ENCODE peak calls at places on chromosomes 5 and 9, in seven cellular contexts. E is PC-9, J is astrocyte, G is GM12878, R is neural progenitor cell, B is hepatocyte, Y is mammary epithelial cell. N is an unnamed sample.

GRCh38 chr5:15420201-15420600 is 79.8 kb upstream of the FBXL7 start:
- DNase-seq in E (no peak), J (no peak), G (no peak), R (no peak), B (no peak), Y (no peak), N (no peak)

GRCh38 chr9:137795156-137795666 is 82.4 kb upstream of the CACNA1B start:
- DNase-seq in E (no peak), J (no peak), G (no peak), R (no peak), B (no peak), Y (no peak), N (no peak)

GRCh38 chr9:121582641-121583040 is 68.8 kb upstream of the DAB2IP start:
- DNase-seq in E (no peak), J (no peak), G (no peak), R (no peak), B (no peak), Y (no peak), N (no peak)

GRCh38 chr5:54696931-54697330 is 179.4 kb downstream of the SNX18 start:
- DNase-seq in E (no peak), J (no peak), G (no peak), R (no peak), B (peak), Y (no peak), N (no peak)

GRCh38 chr5:11619339-11620028 is 284.8 kb downstream of the CTNND2 start:
- DNase-seq in E (no peak), J (peak), G (no peak), R (peak), B (peak), Y (no peak), N (no peak)

GRCh38 chr9:94929373-94929764 is 202.9 kb downstream of the AOPEP start:
- DNase-seq in E (peak), J (peak), G (no peak), R (no peak), B (no peak), Y (no peak), N (no peak)

GRCh38 chr5:108481355-108481931 is 99.5 kb upstream of the FBXL17 start:
- DNase-seq in E (no peak), J (no peak), G (peak), R (peak), B (peak), Y (peak), N (peak)

GRCh38 chr9:120242397-120242796 is 337.6 kb downstream of the CDK5RAP2 start:
- DNase-seq in E (no peak), J (no peak), G (no peak), R (no peak), B (no peak), Y (no peak), N (no peak)

GRCh38 chr5:48192-48591 is 43.8 kb upstream of the PLEKHG4B start:
- DNase-seq in E (no peak), J (no peak), G (no peak), R (no peak), B (no peak), Y (no peak), N (no peak)

GRCh38 chr5:40184-40583 is 51.8 kb upstream of the PLEKHG4B start:
- DNase-seq in E (no peak), J (no peak), G (no peak), R (no peak), B (no peak), Y (no peak), N (no peak)

DNA sequence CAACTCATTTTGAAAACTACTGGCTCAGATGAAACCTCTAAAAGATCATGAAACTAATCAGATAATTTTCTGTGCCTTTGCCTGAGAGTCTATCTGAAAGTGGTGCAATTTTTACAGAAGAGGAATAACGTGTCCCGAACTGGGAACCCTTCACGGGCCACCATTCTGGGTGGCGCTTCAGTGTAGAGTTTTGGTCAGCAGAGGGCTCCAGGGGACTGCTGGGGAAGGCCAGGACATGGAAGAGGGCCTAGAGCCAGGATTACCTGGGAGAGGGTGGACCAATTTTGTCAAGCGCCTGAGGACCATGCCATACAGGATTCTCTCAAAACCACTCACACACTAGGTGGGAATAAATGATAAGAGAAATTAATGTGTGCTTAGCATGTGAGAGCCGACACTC is 49.7 kb upstream of the PLEKHG4B start:
- DNase-seq in E (peak), J (no peak), G (no peak), R (peak), B (no peak), Y (peak), N (no peak)
- H2AFZ ChIP-seq in E (no peak), J (no peak), G (no peak), R (no peak), B (no peak), Y (no peak), N (no peak)

DNA sequence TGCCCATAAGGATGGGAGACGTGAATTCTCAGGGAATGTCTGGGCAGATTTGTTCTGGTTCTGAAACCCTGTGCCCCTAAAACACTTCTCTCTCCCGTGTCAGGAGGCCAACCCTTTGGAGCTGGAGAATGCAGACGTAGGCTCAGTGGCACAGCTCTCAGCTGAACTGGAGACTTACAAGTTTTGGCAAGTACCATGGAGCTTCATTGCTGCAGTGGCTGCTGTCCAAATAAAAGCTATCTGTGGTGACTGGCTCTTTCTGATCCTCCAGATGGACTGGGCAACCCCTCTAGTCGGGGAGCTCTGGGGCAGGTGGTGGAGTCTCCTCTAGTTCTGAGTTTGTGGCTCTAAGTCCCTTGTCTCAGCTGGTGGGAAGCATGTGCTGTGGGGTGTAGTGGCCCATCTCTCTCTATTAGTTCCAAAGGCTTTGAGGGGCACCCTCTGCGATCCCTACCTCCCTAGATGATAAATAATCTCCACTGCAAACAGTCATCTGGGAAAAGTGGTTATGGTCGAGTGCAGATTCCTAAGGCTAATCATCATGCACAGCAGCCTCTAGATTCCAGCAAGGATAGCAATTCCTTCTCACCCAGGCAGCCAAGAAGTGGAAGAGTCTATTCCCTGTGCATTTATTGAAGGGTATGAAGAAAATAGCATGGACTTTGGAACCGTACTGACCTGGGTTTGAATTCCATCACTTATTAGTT is 204.2 kb upstream of the KLF4 start:
- DNase-seq in E (no peak), J (peak), G (no peak), R (no peak), B (no peak), Y (peak), N (peak)
- H2AFZ ChIP-seq in E (no peak), J (no peak), G (no peak), R (no peak), B (no peak), Y (no peak), N (no peak)

GRCh38 chr5:30539004-30539634 is 654.4 kb upstream of the CDH6 start:
- DNase-seq in E (peak), J (peak), G (no peak), R (no peak), B (peak), Y (peak), N (peak)
- H2AFZ ChIP-seq in E (no peak), J (no peak), G (no peak), R (no peak), B (no peak), Y (no peak), N (no peak)

GRCh38 chr5:142618125-142618524 is 67.8 kb downstream of the FGF1 start:
- DNase-seq in E (no peak), J (peak), G (no peak), R (no peak), B (no peak), Y (peak), N (peak)
- H2AFZ ChIP-seq in E (no peak), J (no peak), G (no peak), R (no peak), B (no peak), Y (no peak), N (no peak)

GRCh38 chr9:34514401-34514800 is 8.4 kb downstream of the ENHO start:
- DNase-seq in E (no peak), J (no peak), G (no peak), R (no peak), B (no peak), Y (no peak), N (no peak)

GRCh38 chr9:34514816-34515215 is 8.0 kb downstream of the ENHO start:
- DNase-seq in E (no peak), J (no peak), G (no peak), R (no peak), B (no peak), Y (no peak), N (no peak)

GRCh38 chr9:34518110-34518616 is 4.6 kb downstream of the ENHO start:
- DNase-seq in E (no peak), J (no peak), G (no peak), R (no peak), B (no peak), Y (no peak), N (no peak)

GRCh38 chr9:34517185-34517584 is 5.6 kb downstream of the ENHO start:
- DNase-seq in E (no peak), J (no peak), G (no peak), R (no peak), B (no peak), Y (no peak), N (no peak)

DNA sequence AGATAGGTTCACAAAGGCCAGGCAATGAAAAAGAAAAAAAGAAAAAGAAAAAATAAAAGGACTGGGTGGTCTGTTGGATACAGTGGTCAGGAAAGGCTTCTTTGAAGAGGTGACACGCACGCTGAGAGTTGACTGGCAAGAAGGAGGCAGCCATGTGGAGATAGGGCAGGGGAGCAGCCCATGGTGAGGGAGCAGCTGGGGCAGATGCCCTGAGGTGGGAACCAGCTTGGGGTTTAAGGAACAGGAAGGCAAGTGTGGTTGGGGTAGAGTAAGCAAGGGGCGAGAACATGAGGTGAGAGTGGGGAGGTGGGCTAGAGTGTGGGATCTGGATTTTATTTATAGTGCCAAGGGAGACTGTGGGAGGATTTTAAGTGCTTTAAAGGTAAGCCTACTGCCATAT is 6.8 kb downstream of the ENHO start:
- DNase-seq in E (no peak), J (no peak), G (no peak), R (no peak), B (no peak), Y (no peak), N (no peak)
- H2AFZ ChIP-seq in E (no peak), J (no peak), G (no peak), R (no peak), B (no peak), Y (no peak), N (no peak)

DNA sequence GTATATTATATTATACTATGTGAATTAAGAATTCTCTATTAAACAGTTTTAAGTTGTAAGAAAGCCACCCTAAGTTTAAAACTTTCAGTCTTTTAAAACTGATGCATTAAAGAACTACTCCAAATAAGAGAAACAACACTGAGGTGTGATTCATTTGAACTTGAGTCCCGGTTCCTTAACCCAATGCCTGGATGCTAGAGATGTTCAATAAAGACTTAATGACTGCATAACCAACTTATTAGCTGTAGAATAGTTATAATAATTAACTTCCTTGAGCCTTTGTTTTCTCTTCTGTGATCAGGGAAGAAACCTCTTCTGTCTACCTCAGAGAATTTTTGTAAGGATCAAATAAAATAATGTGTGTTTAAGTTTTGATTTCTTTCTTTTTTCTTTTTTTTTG is 45.3 kb upstream of the DENND4C start:
- DNase-seq in E (no peak), J (no peak), G (no peak), R (no peak), B (no peak), Y (no peak), N (no peak)
- H2AFZ ChIP-seq in E (no peak), J (no peak), G (no peak), R (no peak), B (no peak), Y (no peak), N (no peak)

DNA sequence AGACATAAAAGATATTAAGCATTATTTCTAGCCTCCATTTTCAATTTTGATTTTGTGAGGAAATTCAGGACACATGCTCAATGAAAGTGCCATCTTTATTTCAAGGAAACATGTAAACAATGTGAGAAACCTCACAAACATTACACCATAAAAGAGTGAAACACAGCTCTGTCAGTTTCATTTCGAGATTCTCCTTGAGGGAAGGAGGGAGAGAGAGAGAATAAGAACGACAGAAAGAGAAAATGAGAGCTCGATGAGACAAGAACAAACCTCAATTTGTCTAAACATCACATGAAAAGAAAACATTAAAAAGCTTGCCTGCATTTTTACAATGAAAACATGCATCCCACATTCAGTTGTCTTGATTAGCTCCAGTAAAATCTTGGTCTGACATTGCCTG is 553.5 kb upstream of the MEF2C start:
- DNase-seq in E (no peak), J (no peak), G (peak), R (no peak), B (no peak), Y (no peak), N (no peak)
- H2AFZ ChIP-seq in E (peak), J (no peak), G (peak), R (no peak), B (no peak), Y (no peak), N (no peak)

N was measured in mesenchymal stem cell.